ENCODE peak calls at places on chromosomes 1 and 21, in nine cellular contexts. D, R, Y, P, U, G, K, W and M are unnamed samples.

GRCh38 chr1:228241259-228241658 is 33.4 kb downstream of the OBSCN start:
- DNase-seq in D (no peak), R (no peak), Y (no peak), P (no peak), U (no peak), G (no peak), K (no peak), W (no peak), M (no peak)

GRCh38 chr21:37368536-37369279 is 2.1 kb downstream of the DYRK1A start:
- DNase-seq in D (no peak), R (no peak), Y (peak), P (no peak), U (no peak), G (peak), K (no peak), W (no peak), M (no peak)

GRCh38 chr1:240107058-240107684 is 15.5 kb downstream of the FMN2 start:
- DNase-seq in D (no peak), R (peak), Y (peak), P (no peak), U (no peak), G (peak), K (no peak), W (no peak), M (no peak)

GRCh38 chr1:180510882-180511281 is 8.5 kb upstream of the ACBD6 start:
- DNase-seq in D (no peak), R (no peak), Y (no peak), P (no peak), U (no peak), G (no peak), K (no peak), W (no peak), M (no peak)

GRCh38 chr1:221025391-221026355 is 146.4 kb downstream of the HLX start:
- DNase-seq in D (no peak), R (no peak), Y (peak), P (no peak), U (no peak), G (no peak), K (no peak), W (no peak), M (no peak)

GRCh38 chr1:57590978-57591377 is 167.1 kb upstream of the DAB1 start:
- DNase-seq in D (no peak), R (no peak), Y (no peak), P (no peak), U (no peak), G (no peak), K (no peak), W (no peak), M (no peak)

GRCh38 chr1:199766219-199766792 is 261.2 kb upstream of the NR5A2 start:
- DNase-seq in D (no peak), R (no peak), Y (no peak), P (no peak), U (no peak), G (no peak), K (no peak), W (no peak), M (no peak)

GRCh38 chr1:150076066-150076465 is 8.5 kb downstream of the VPS45 start:
- DNase-seq in D (no peak), R (no peak), Y (no peak), P (no peak), U (no peak), G (no peak), K (no peak), W (no peak), M (no peak)

GRCh38 chr1:165288301-165289120 is 68.0 kb downstream of the LMX1A start:
- DNase-seq in D (no peak), R (no peak), Y (no peak), P (no peak), U (no peak), G (no peak), K (peak), W (no peak), M (peak)

GRCh38 chr1:53294557-53294956 is 33.3 kb downstream of the LRP8 start:
- DNase-seq in D (no peak), R (no peak), Y (peak), P (no peak), U (peak), G (no peak), K (no peak), W (no peak), M (no peak)

GRCh38 chr1:65063025-65063424 is 85.0 kb upstream of the AK4 start:
- DNase-seq in D (no peak), R (no peak), Y (no peak), P (no peak), U (no peak), G (no peak), K (no peak), W (no peak), M (no peak)

GRCh38 chr1:90924982-90925381 is 96.9 kb downstream of the ZNF644 start:
- DNase-seq in D (no peak), R (no peak), Y (no peak), P (no peak), U (no peak), G (no peak), K (no peak), W (no peak), M (no peak)

GRCh38 chr1:44855742-44856141 is 12.7 kb upstream of the PTCH2 start:
- DNase-seq in D (no peak), R (no peak), Y (no peak), P (no peak), U (no peak), G (no peak), K (no peak), W (no peak), M (no peak)

GRCh38 chr1:10968411-10968826 is 44.0 kb upstream of the TARDBP start:
- DNase-seq in D (no peak), R (no peak), Y (no peak), P (no peak), U (peak), G (no peak), K (no peak), W (no peak), M (peak)

GRCh38 chr21:41767606-41768370 is 936 bp upstream of the RIPK4 start:
- DNase-seq in D (no peak), R (no peak), Y (peak), P (no peak), U (peak), G (peak), K (no peak), W (no peak), M (no peak)

GRCh38 chr1:236137285-236137852 is 5.0 kb upstream of the GPR137B start:
- DNase-seq in D (no peak), R (no peak), Y (no peak), P (no peak), U (no peak), G (no peak), K (no peak), W (no peak), M (no peak)